ENCODE peak calls at places on chromosomes 12 and 14, in four cellular contexts. Q, B, N and E are unnamed samples.

GRCh38 chr14:105092912-105093425 is 27.7 kb upstream of the GPR132 start:
- DNase-seq in Q (peak; percentile 85), N (peak; percentile 58), B (peak; percentile 82), E (no peak)

GRCh38 chr14:22334275-22334577 is 254.8 kb downstream of the DAD1 start:
- DNase-seq in B (no peak), Q (no peak), N (no peak), E (no peak)

GRCh38 chr12:108855284-108856169 is 1.9 kb downstream of the SSH1 start:
- DNase-seq in N (peak; percentile 52), Q (no peak), B (no peak), E (no peak)

GRCh38 chr12:117484901-117485300 is 123.5 kb upstream of the NOS1 start:
- DNase-seq in Q (no peak), B (no peak), N (no peak), E (no peak)

GRCh38 chr12:26028953-26029740 is 70.7 kb downstream of the RASSF8 start:
- DNase-seq in B (no peak), N (peak; percentile 67), Q (peak; percentile 63), E (no peak)

GRCh38 chr14:105064721-105065143 is 498 bp downstream of the GPR132 start:
- DNase-seq in N (peak; percentile 69), Q (no peak), B (no peak), E (no peak)

GRCh38 chr12:11812558-11813421 is 163.3 kb downstream of the ETV6 start:
- DNase-seq in Q (no peak), B (peak; percentile 42), N (peak; percentile 27), E (no peak)

GRCh38 chr12:78725951-78726550 is 138.5 kb upstream of the SYT1 start:
- DNase-seq in N (no peak), Q (no peak), B (no peak), E (no peak)

GRCh38 chr12:92065018-92065499 is 80.6 kb downstream of the BTG1 start:
- DNase-seq in B (no peak), N (peak; percentile 61), Q (peak; percentile 83), E (no peak)

GRCh38 chr12:12810507-12811143 is 2.5 kb upstream of the DDX47 start:
- DNase-seq in B (no peak), N (no peak), Q (no peak), E (no peak)

GRCh38 chr12:38053655-38054464 is 262.7 kb upstream of the ALG10B start:
- DNase-seq in N (no peak), Q (peak; percentile 85), B (no peak), E (no peak)

GRCh38 chr14:52686176-52686575 is 9.2 kb downstream of the ERO1A start:
- DNase-seq in N (no peak), B (no peak), Q (no peak), E (no peak)

DNA sequence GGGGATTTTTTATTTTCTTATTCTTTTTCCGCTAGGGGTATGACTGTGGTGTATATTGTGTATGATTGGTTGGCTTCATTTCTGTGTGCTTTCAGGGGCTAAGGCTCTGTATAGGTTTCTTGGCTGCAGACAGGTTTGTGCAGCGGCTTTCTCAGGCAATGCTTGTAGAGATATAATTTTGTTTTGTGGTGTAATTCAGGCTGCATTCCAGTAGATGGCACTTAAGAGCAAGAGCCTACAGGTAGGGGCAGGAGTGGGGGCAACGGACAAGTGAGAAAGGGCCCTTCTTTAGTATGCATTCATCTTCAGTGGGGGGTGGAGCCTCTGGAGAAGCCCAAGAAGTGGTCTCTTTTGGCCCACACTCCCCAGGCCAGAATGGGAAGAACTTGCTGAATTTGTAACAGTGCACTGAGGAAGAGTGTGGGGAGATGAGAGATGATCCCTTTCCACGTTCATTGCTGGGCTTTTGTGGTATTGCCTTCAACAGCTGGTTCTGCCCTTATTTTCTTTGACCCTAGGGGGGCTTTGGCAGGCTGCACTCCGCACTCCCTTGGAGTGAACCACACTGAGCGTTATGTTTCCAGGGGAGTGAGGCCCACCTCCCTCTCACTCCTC is 78.6 kb downstream of the IFNG-AS1 start:
- DNase-seq in B (no peak), Q (peak; percentile 12), N (no peak), E (no peak)
- TF ChIP-seq CTCF in B (no peak), Q (no peak), N (peak; percentile 26), E (no peak)

GRCh38 chr12:106987846-106988245 is 900 bp upstream of the MTERF2 start:
- DNase-seq in N (no peak), Q (no peak), B (no peak), E (no peak)

GRCh38 chr12:106986135-106986534 is 811 bp downstream of the MTERF2 start:
- DNase-seq in B (no peak), Q (no peak), N (no peak), E (no peak)

GRCh38 chr12:106986625-106987389 is at the start of gene MTERF2:
- DNase-seq in Q (peak; percentile 96), N (peak; percentile 90), B (peak; percentile 91), E (peak; percentile 57)

GRCh38 chr12:106984588-106985137 is 2.3 kb downstream of the MTERF2 start:
- DNase-seq in B (no peak), N (no peak), Q (no peak), E (no peak)

GRCh38 chr12:106985479-106985878 is 1.5 kb downstream of the MTERF2 start:
- DNase-seq in N (no peak), Q (no peak), B (no peak), E (no peak)
- H3K4me3 ChIP-seq in N (no peak overlapping the region), Q (no peak overlapping the region), B (no peak overlapping the region), E (peak overlapping the region; percentile 81)

DNA sequence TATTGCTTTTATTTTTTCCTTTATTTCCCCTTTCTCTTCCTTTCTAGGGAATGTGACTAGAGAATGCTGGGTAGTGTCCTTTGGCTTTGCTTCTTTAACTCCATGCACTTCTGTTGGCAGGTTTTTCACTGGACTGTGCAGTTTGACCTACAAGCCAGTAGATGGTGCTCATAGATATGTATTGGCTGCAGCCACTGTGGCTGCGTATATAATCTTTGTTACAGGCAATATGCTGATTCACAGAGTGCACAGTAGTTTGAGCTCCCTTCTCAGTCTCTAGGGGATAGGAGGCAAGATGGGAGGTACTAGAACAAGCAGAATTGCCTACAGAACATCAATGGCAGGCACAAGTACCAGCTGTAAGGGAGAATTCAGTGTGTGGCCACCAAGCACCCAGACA is 503.5 kb downstream of the LRFN5 start:
- DNase-seq in Q (peak; percentile 66), N (peak; percentile 71), B (no peak), E (peak; percentile 12)
- TF ChIP-seq CTCF in Q (peak; percentile 39), N (peak; percentile 82), B (no peak), E (peak; percentile 64)

GRCh38 chr12:127120851-127121250 is 1146.1 kb upstream of the TMEM132C start:
- DNase-seq in N (no peak), Q (no peak), B (no peak), E (no peak)
- H3K4me3 ChIP-seq in N (no peak overlapping the region), Q (no peak overlapping the region), B (no peak overlapping the region), E (no peak overlapping the region)

GRCh38 chr14:97185186-97185585 is 388.0 kb downstream of the VRK1 start:
- DNase-seq in N (no peak), B (no peak), Q (peak; percentile 25), E (no peak)
- TF ChIP-seq CTCF in N (no peak), B (no peak), Q (peak; percentile 41), E (no peak)

DNA sequence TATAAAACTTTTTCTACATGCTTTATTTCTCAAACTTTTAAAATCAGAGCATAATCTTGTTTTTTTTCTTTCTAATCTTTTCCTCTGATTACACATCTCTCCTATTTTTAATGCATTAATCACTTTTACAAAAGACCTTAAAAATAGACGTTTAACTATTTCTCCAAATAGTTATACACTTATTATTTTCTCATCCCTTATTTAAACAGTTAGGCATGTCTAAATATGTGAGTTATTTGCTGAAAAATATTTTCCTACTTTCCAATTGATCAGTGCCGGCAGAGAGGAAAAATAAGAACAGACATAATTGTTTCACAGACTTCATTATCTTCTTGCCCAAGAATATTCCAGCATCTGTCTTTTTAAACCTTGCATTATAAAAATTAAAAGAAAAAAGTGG is 28.7 kb upstream of the RHOJ start:
- DNase-seq in Q (no peak), B (no peak), N (no peak), E (no peak)
- H3K4me3 ChIP-seq in Q (no peak overlapping the region), B (no peak overlapping the region), N (no peak overlapping the region), E (no peak overlapping the region)